ENCODE peak calls at places on chromosome 3, in five cellular contexts. Q is stimulated activated naive CD8-positive, alpha-beta T cell treated with anti-CD3 and anti-CD28 coated beads, Interleukin-15, amount 100 ng/mL, for 72 hours; N is head of caudate nucleus; S is amygdala; D is activated CD4-positive, alpha-beta memory T cell treated with anti-CD3 and anti-CD28 coated beads, Interleukin-2, amount 10 ng/mL, durations not matched to agents 7 days and 5 days. Z is an unnamed sample.
A peak's percentile ranks its signal among the peaks of the same experiment; 100 is the strongest.

GRCh38 chr3:171049831-171050444 is 23.4 kb upstream of the SLC2A2 start:
- DNase-seq in D (peak; percentile 55), N (peak; percentile 66), S (no peak), Q (peak; percentile 42), Z (no peak)

GRCh38 chr3:48952510-48953118 is 34.0 kb downstream of the ARIH2 start:
- DNase-seq in D (peak; percentile 54), Q (peak; percentile 7), S (no peak), N (peak; percentile 61), Z (no peak)

GRCh38 chr3:146501752-146502151 is 32.4 kb upstream of the PLSCR2 start:
- DNase-seq in S (no peak), D (no peak), N (no peak), Q (no peak), Z (no peak)

GRCh38 chr3:83003917-83004316 is 1242.5 kb upstream of the GBE1 start:
- DNase-seq in S (no peak), Q (no peak), N (no peak), D (no peak), Z (no peak)

GRCh38 chr3:159798951-159799350 is 189.7 kb upstream of the IL12A start:
- DNase-seq in N (no peak), Q (no peak), D (no peak), S (no peak), Z (peak; percentile 55)

GRCh38 chr3:72232777-72233176 is 447.8 kb upstream of the PROK2 start:
- DNase-seq in D (no peak), S (no peak), Q (no peak), N (no peak), Z (no peak)

GRCh38 chr3:49723301-49723630 is 485 bp downstream of the GMPPB start:
- DNase-seq in S (no peak), D (peak; percentile 79), N (peak; percentile 79), Q (peak; percentile 45), Z (peak; percentile 67)

GRCh38 chr3:183937601-183938286 is 53.1 kb upstream of the PARL start:
- DNase-seq in S (no peak), N (no peak), Q (no peak), D (no peak), Z (no peak)

GRCh38 chr3:8441969-8442559 is 59.6 kb upstream of the LMCD1 start:
- DNase-seq in Q (no peak), N (peak; percentile 40), S (no peak), D (no peak), Z (no peak)

GRCh38 chr3:34646911-34647465 is 848.6 kb downstream of the PDCD6IP start:
- DNase-seq in N (no peak), D (no peak), S (no peak), Q (no peak), Z (no peak)

GRCh38 chr3:141659821-141660597 is 78.1 kb upstream of the RNF7 start:
- DNase-seq in Q (no peak), D (no peak), N (peak; percentile 66), S (peak; percentile 4), Z (peak; percentile 35)

GRCh38 chr3:40617084-40617483 is 92.3 kb downstream of the ZNF621 start:
- DNase-seq in S (no peak), D (no peak), Q (no peak), N (no peak), Z (no peak)

GRCh38 chr3:44932986-44933944 is 42.7 kb downstream of the ZDHHC3 start:
- DNase-seq in D (no peak), Q (no peak), N (no peak), S (no peak), Z (no peak)

GRCh38 chr3:179624471-179624870 is 19.9 kb downstream of the NDUFB5 start:
- DNase-seq in N (no peak), Q (no peak), S (no peak), D (no peak), Z (no peak)

GRCh38 chr3:158471639-158472294 is 99.2 kb upstream of the MLF1 start:
- DNase-seq in N (no peak), S (no peak), D (no peak), Q (no peak), Z (no peak)

GRCh38 chr3:192652731-192653130 is 74.6 kb downstream of the FGF12 start:
- DNase-seq in Q (no peak), S (no peak), D (no peak), N (no peak), Z (no peak)

GRCh38 chr3:173395412-173396181 is 1.9 kb upstream of the NLGN1 start:
- DNase-seq in N (peak; percentile 96), D (peak; percentile 61), S (peak; percentile 46), Q (peak; percentile 39), Z (peak; percentile 66)

GRCh38 chr3:42503957-42504333 is 1.5 kb downstream of the VIPR1 start:
- DNase-seq in Q (no peak), S (no peak), D (no peak), N (peak; percentile 12), Z (peak; percentile 31)

GRCh38 chr3:94099311-94099710 is 36.5 kb downstream of the NSUN3 start:
- DNase-seq in S (no peak), N (no peak), Q (no peak), D (no peak), Z (no peak)

GRCh38 chr3:45557471-45557870 is 37.1 kb upstream of the LIMD1 start:
- DNase-seq in D (no peak), S (no peak), N (no peak), Q (no peak), Z (no peak)

GRCh38 chr3:177451940-177452484 is 254.7 kb upstream of the TBL1XR1 start:
- DNase-seq in N (no peak), Q (no peak), S (no peak), D (no peak), Z (no peak)

GRCh38 chr3:151107701-151108100 is 22.2 kb downstream of the MED12L start:
- DNase-seq in Q (no peak), S (no peak), D (no peak), N (no peak), Z (no peak)

Z was measured in breast epithelium.